ENCODE peak calls at places on chromosomes 6 and 20, in four cellular contexts. W, J, L and Z are unnamed samples.

GRCh38 chr20:2521369-2522305 is 12.9 kb upstream of the ZNF343 start:
- DNase-seq in W (peak; percentile 76), L (peak; percentile 47), J (peak; percentile 66), Z (peak; percentile 56)

GRCh38 chr6:88445188-88445958 is 279.2 kb upstream of the CNR1 start:
- DNase-seq in J (no peak), L (no peak), W (no peak), Z (no peak)

GRCh38 chr6:2944405-2945068 is 26.8 kb downstream of the SERPINB6 start:
- DNase-seq in J (no peak), W (no peak), L (no peak), Z (no peak)

GRCh38 chr6:3738381-3739131 is 13.0 kb downstream of the PXDC1 start:
- DNase-seq in J (no peak), L (no peak), W (no peak), Z (no peak)

GRCh38 chr6:52642381-52642780 is 28.5 kb upstream of the TMEM14A start:
- DNase-seq in W (no peak), L (no peak), J (peak; percentile 37), Z (no peak)

GRCh38 chr6:4772750-4773149 is 3.5 kb upstream of the CDYL start:
- DNase-seq in L (peak; percentile 57), W (peak; percentile 96), J (no peak), Z (no peak)

GRCh38 chr6:83114164-83114563 is 46.7 kb downstream of the DOP1A start:
- DNase-seq in W (no peak), L (no peak), J (no peak), Z (no peak)

GRCh38 chr20:60993647-60994046 is 258.4 kb upstream of the CDH4 start:
- DNase-seq in J (no peak), W (peak; percentile 11), L (no peak), Z (peak; percentile 19)

GRCh38 chr6:659716-660581 is 3.0 kb upstream of the HUS1B start:
- DNase-seq in W (peak; percentile 76), L (peak; percentile 88), J (peak; percentile 43), Z (no peak)

GRCh38 chr6:93407186-93407585 is 12.2 kb downstream of the EPHA7 start:
- DNase-seq in W (no peak), J (no peak), L (no peak), Z (peak; percentile 34)

GRCh38 chr6:52161689-52162438 is 24.3 kb upstream of the IL17A start:
- DNase-seq in J (no peak), W (no peak), L (no peak), Z (no peak)

GRCh38 chr6:4459032-4459431 is 317.2 kb upstream of the CDYL start:
- DNase-seq in W (no peak), L (no peak), J (no peak), Z (peak; percentile 37)

GRCh38 chr20:47790032-47790965 is 5.0 kb upstream of the SULF2 start:
- DNase-seq in L (no peak), W (no peak), J (no peak), Z (peak; percentile 37)

GRCh38 chr20:62376112-62377063 is 9.3 kb upstream of the LAMA5 start:
- DNase-seq in W (peak; percentile 93), J (peak; percentile 96), L (peak; percentile 94), Z (peak; percentile 91)

GRCh38 chr6:119587537-119587936 is 238.0 kb upstream of the MAN1A1 start:
- DNase-seq in L (no peak), W (peak; percentile 17), J (no peak), Z (peak; percentile 22)

DNA sequence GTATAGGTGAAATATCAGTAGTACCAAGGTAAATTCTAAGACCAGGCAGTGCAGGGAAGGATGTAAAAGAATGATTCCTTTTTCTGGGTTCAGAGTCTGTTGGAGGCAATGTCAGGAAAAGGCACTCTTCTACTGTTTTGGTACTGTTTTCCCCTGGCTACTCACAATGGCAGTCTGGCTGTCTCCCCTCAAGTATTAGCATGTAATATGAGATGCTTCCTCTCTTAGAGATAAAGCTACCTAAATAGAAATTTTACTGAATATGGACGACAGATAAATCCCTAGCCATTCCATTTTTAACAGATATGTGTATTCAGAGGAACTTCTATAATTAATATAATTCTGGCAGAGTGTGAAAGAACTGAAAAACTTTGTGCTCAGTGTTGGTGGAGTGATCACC is 3.5 kb downstream of the RNF8 start:
- DNase-seq in J (no peak), L (no peak), W (peak; percentile 25), Z (no peak)
- H3K4me2 ChIP-seq in J (no peak overlapping the region), L (no peak overlapping the region), W (peak overlapping the region; percentile 51), Z (no peak overlapping the region)

GRCh38 chr6:33746036-33746600 is 587 bp downstream of the IP6K3 start:
- DNase-seq in J (peak; percentile 57), L (peak; percentile 46), W (peak; percentile 42), Z (peak; percentile 77)
- H3K4me2 ChIP-seq in J (peak overlapping the region; percentile 66), L (no peak overlapping the region), W (peak overlapping the region; percentile 38), Z (peak overlapping the region; percentile 71)

GRCh38 chr20:31676534-31677030 is 38.9 kb downstream of the COX4I2 start:
- DNase-seq in J (no peak), W (no peak), L (no peak), Z (no peak)
- H3K4me2 ChIP-seq in J (no peak overlapping the region), W (no peak overlapping the region), L (no peak overlapping the region), Z (no peak overlapping the region)

DNA sequence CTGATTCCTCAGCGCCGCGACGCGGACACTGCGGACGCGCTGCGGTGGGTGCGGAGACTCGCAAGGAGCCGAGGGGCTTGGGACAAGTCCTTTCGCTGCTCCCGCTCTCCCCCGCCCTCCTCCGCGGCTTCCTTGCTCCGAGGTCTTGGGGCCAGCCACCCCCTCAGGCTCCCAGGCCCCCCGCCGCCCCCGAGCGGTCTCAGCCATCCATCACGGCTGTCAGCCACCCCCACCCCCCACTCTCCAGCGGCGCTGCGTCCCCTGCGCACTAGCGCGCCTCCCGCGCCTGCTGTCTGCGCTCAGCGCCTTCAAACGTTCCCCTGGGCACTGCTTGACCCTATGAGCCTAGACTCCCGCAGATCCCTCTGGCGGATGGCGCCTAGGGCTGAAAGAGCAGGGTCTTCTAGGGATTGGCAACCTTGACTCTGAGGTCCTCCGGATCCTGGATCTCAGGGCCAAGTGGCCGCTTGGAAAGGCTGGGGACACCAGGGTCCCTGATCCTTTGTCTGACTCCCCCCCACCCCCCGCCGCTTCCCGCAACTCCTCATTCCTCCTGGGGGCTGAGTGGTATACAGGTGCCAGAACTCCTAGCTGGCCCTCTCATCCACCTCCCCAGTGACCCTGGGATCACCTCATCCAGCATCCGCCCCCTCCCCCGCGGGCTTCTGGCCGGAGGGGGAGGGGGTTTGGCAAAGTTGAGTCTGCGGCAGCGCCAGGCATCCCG is 1.4 kb downstream of the SLC12A5 start:
- DNase-seq in W (no peak), L (no peak), J (peak; percentile 28), Z (no peak)
- H3K4me2 ChIP-seq in W (peak overlapping the region; percentile 96), L (no peak overlapping the region), J (no peak overlapping the region), Z (no peak overlapping the region)

GRCh38 chr20:17616480-17617211 is 46.8 kb downstream of the DSTN start:
- DNase-seq in J (no peak), W (no peak), L (peak; percentile 23), Z (no peak)

GRCh38 chr20:17619351-17620093 is 49.6 kb downstream of the DSTN start:
- DNase-seq in L (peak; percentile 23), J (no peak), W (no peak), Z (no peak)

GRCh38 chr20:17618673-17619013 is 48.8 kb downstream of the DSTN start:
- DNase-seq in W (no peak), L (no peak), J (no peak), Z (no peak)

GRCh38 chr20:17617212-17617867 is 47.5 kb downstream of the DSTN start:
- DNase-seq in W (peak; percentile 86), J (peak; percentile 75), L (peak; percentile 77), Z (peak; percentile 58)

GRCh38 chr20:17617868-17618672 is 48.2 kb downstream of the DSTN start:
- DNase-seq in W (no peak), J (no peak), L (peak; percentile 25), Z (no peak)
- H3K4me2 ChIP-seq in W (no peak overlapping the region), J (no peak overlapping the region), L (no peak overlapping the region), Z (no peak overlapping the region)